ENCODE peak calls at places on chromosomes 7 and 10, in seven cellular contexts. One of them, this sample, is unnamed.

GRCh38 chr10:128883126-128884060 is 583.6 kb upstream of the MGMT start:
- DNase-seq in epithelial cell of esophagus: no peak
- DNase-seq in cardiac fibroblast: no peak
- DNase-seq in IMR-90: no peak
- DNase-seq in sigmoid colon: no peak
- DNase-seq in brain microvascular endothelial cell: no peak
- DNase-seq in SK-N-SH: no peak
- DNase-seq in this sample: no peak

GRCh38 chr10:132875435-132875834 is 66.9 kb downstream of the CFAP46 start:
- DNase-seq in epithelial cell of esophagus: no peak
- DNase-seq in cardiac fibroblast: no peak
- DNase-seq in IMR-90: no peak
- DNase-seq in sigmoid colon: peak
- DNase-seq in brain microvascular endothelial cell: no peak
- DNase-seq in SK-N-SH: no peak
- DNase-seq in this sample: no peak

GRCh38 chr7:78151229-78151628 is 352.7 kb downstream of the PHTF2 start:
- DNase-seq in epithelial cell of esophagus: no peak
- DNase-seq in cardiac fibroblast: peak
- DNase-seq in IMR-90: peak
- DNase-seq in sigmoid colon: no peak
- DNase-seq in brain microvascular endothelial cell: no peak
- DNase-seq in SK-N-SH: no peak
- DNase-seq in this sample: peak

GRCh38 chr10:74380780-74381179 is 229.8 kb downstream of the ADK start:
- DNase-seq in epithelial cell of esophagus: no peak
- DNase-seq in cardiac fibroblast: no peak
- DNase-seq in IMR-90: no peak
- DNase-seq in sigmoid colon: no peak
- DNase-seq in brain microvascular endothelial cell: no peak
- DNase-seq in SK-N-SH: no peak
- DNase-seq in this sample: no peak

GRCh38 chr10:8616166-8616565 is 561.7 kb downstream of the GATA3 start:
- DNase-seq in epithelial cell of esophagus: peak
- DNase-seq in cardiac fibroblast: no peak
- DNase-seq in IMR-90: no peak
- DNase-seq in sigmoid colon: no peak
- DNase-seq in brain microvascular endothelial cell: no peak
- DNase-seq in SK-N-SH: no peak
- DNase-seq in this sample: no peak

GRCh38 chr10:100528885-100529472 is 692 bp downstream of the NDUFB8 start:
- DNase-seq in epithelial cell of esophagus: no peak
- DNase-seq in cardiac fibroblast: no peak
- DNase-seq in IMR-90: no peak
- DNase-seq in sigmoid colon: peak
- DNase-seq in brain microvascular endothelial cell: no peak
- DNase-seq in SK-N-SH: no peak
- DNase-seq in this sample: peak

GRCh38 chr7:13949939-13950338 is 39.5 kb downstream of the ETV1 start:
- DNase-seq in epithelial cell of esophagus: no peak
- DNase-seq in cardiac fibroblast: no peak
- DNase-seq in IMR-90: no peak
- DNase-seq in sigmoid colon: no peak
- DNase-seq in brain microvascular endothelial cell: no peak
- DNase-seq in SK-N-SH: no peak
- DNase-seq in this sample: no peak

GRCh38 chr7:139746652-139747051 is 31.1 kb downstream of the HIPK2 start:
- DNase-seq in epithelial cell of esophagus: no peak
- DNase-seq in cardiac fibroblast: no peak
- DNase-seq in IMR-90: no peak
- DNase-seq in sigmoid colon: no peak
- DNase-seq in brain microvascular endothelial cell: no peak
- DNase-seq in SK-N-SH: no peak
- DNase-seq in this sample: no peak

GRCh38 chr7:147509859-147510542 is 1080.6 kb upstream of the C7orf33 start:
- DNase-seq in epithelial cell of esophagus: peak
- DNase-seq in cardiac fibroblast: peak
- DNase-seq in IMR-90: peak
- DNase-seq in sigmoid colon: no peak
- DNase-seq in brain microvascular endothelial cell: peak
- DNase-seq in SK-N-SH: no peak
- DNase-seq in this sample: peak

GRCh38 chr7:151539055-151539714 is 19.5 kb upstream of the RHEB start:
- DNase-seq in epithelial cell of esophagus: no peak
- DNase-seq in cardiac fibroblast: no peak
- DNase-seq in IMR-90: peak
- DNase-seq in sigmoid colon: no peak
- DNase-seq in brain microvascular endothelial cell: peak
- DNase-seq in SK-N-SH: peak
- DNase-seq in this sample: peak

GRCh38 chr10:32125023-32125422 is 68.8 kb upstream of the KIF5B start:
- DNase-seq in epithelial cell of esophagus: no peak
- DNase-seq in cardiac fibroblast: no peak
- DNase-seq in IMR-90: no peak
- DNase-seq in sigmoid colon: no peak
- DNase-seq in brain microvascular endothelial cell: no peak
- DNase-seq in SK-N-SH: no peak
- DNase-seq in this sample: no peak

GRCh38 chr7:76071316-76072242 is 23.7 kb downstream of the MDH2 start:
- DNase-seq in epithelial cell of esophagus: no peak
- DNase-seq in cardiac fibroblast: no peak
- DNase-seq in IMR-90: peak
- DNase-seq in sigmoid colon: peak
- DNase-seq in brain microvascular endothelial cell: no peak
- DNase-seq in SK-N-SH: peak
- DNase-seq in this sample: no peak

GRCh38 chr10:12375076-12375504 is 25.7 kb downstream of the CAMK1D start:
- DNase-seq in epithelial cell of esophagus: no peak
- DNase-seq in cardiac fibroblast: no peak
- DNase-seq in IMR-90: peak
- DNase-seq in sigmoid colon: peak
- DNase-seq in brain microvascular endothelial cell: no peak
- DNase-seq in SK-N-SH: no peak
- DNase-seq in this sample: no peak

GRCh38 chr10:112852308-112852707 is 97.7 kb upstream of the TCF7L2 start:
- DNase-seq in epithelial cell of esophagus: no peak
- DNase-seq in cardiac fibroblast: no peak
- DNase-seq in IMR-90: no peak
- DNase-seq in sigmoid colon: no peak
- DNase-seq in brain microvascular endothelial cell: no peak
- DNase-seq in SK-N-SH: no peak
- DNase-seq in this sample: no peak

GRCh38 chr10:13146383-13146782 is 15.0 kb upstream of the MCM10 start:
- DNase-seq in epithelial cell of esophagus: peak
- DNase-seq in cardiac fibroblast: peak
- DNase-seq in IMR-90: no peak
- DNase-seq in sigmoid colon: no peak
- DNase-seq in brain microvascular endothelial cell: no peak
- DNase-seq in SK-N-SH: no peak
- DNase-seq in this sample: no peak

GRCh38 chr10:30719832-30720231 is 90.3 kb upstream of the LYZL2 start:
- DNase-seq in epithelial cell of esophagus: no peak
- DNase-seq in cardiac fibroblast: no peak
- DNase-seq in IMR-90: no peak
- DNase-seq in sigmoid colon: no peak
- DNase-seq in brain microvascular endothelial cell: no peak
- DNase-seq in SK-N-SH: peak
- DNase-seq in this sample: no peak

GRCh38 chr7:27179030-27179429 is 4.9 kb upstream of the HOXA10 start:
- DNase-seq in epithelial cell of esophagus: no peak
- DNase-seq in cardiac fibroblast: no peak
- DNase-seq in IMR-90: no peak
- DNase-seq in sigmoid colon: peak
- DNase-seq in brain microvascular endothelial cell: no peak
- DNase-seq in SK-N-SH: no peak
- DNase-seq in this sample: no peak

GRCh38 chr10:132200344-132201110 is 13.8 kb downstream of the DPYSL4 start:
- DNase-seq in epithelial cell of esophagus: no peak
- DNase-seq in cardiac fibroblast: no peak
- DNase-seq in IMR-90: no peak
- DNase-seq in sigmoid colon: no peak
- DNase-seq in brain microvascular endothelial cell: no peak
- DNase-seq in SK-N-SH: peak
- DNase-seq in this sample: no peak

GRCh38 chr7:47915066-47915976 is 32.9 kb downstream of the PKD1L1 start:
- DNase-seq in epithelial cell of esophagus: no peak
- DNase-seq in cardiac fibroblast: peak
- DNase-seq in IMR-90: no peak
- DNase-seq in sigmoid colon: no peak
- DNase-seq in brain microvascular endothelial cell: peak
- DNase-seq in SK-N-SH: no peak
- DNase-seq in this sample: peak

GRCh38 chr7:113371376-113372043 is 253.2 kb upstream of the SMIM30 start:
- DNase-seq in epithelial cell of esophagus: no peak
- DNase-seq in cardiac fibroblast: no peak
- DNase-seq in IMR-90: peak
- DNase-seq in sigmoid colon: no peak
- DNase-seq in brain microvascular endothelial cell: no peak
- DNase-seq in SK-N-SH: no peak
- DNase-seq in this sample: peak

GRCh38 chr7:79452032-79452494 is 1.4 kb downstream of the MAGI2 start:
- DNase-seq in epithelial cell of esophagus: peak
- DNase-seq in cardiac fibroblast: peak
- DNase-seq in IMR-90: peak
- DNase-seq in sigmoid colon: peak
- DNase-seq in brain microvascular endothelial cell: peak
- DNase-seq in SK-N-SH: peak
- DNase-seq in this sample: peak
- H3K4me3 ChIP-seq in epithelial cell of esophagus: peak
- H3K4me3 ChIP-seq in cardiac fibroblast: peak
- H3K4me3 ChIP-seq in IMR-90: peak
- H3K4me3 ChIP-seq in sigmoid colon: peak
- H3K4me3 ChIP-seq in brain microvascular endothelial cell: peak
- H3K4me3 ChIP-seq in SK-N-SH: peak
- H3K4me3 ChIP-seq in this sample: peak

GRCh38 chr10:63901228-63901627 is 380.0 kb downstream of the REEP3 start:
- DNase-seq in epithelial cell of esophagus: no peak
- DNase-seq in cardiac fibroblast: no peak
- DNase-seq in IMR-90: no peak
- DNase-seq in sigmoid colon: no peak
- DNase-seq in brain microvascular endothelial cell: no peak
- DNase-seq in SK-N-SH: no peak
- DNase-seq in this sample: no peak
- TF ChIP-seq CTCF in epithelial cell of esophagus: no peak
- TF ChIP-seq CTCF in cardiac fibroblast: peak
- TF ChIP-seq CTCF in IMR-90: no peak
- TF ChIP-seq CTCF in sigmoid colon: no peak
- TF ChIP-seq CTCF in brain microvascular endothelial cell: peak
- TF ChIP-seq CTCF in SK-N-SH: peak
- TF ChIP-seq CTCF in this sample: no peak

GRCh38 chr7:133186060-133186459 is 66.8 kb upstream of the EXOC4 start:
- DNase-seq in epithelial cell of esophagus: no peak
- DNase-seq in cardiac fibroblast: no peak
- DNase-seq in IMR-90: no peak
- DNase-seq in sigmoid colon: no peak
- DNase-seq in brain microvascular endothelial cell: no peak
- DNase-seq in SK-N-SH: no peak
- DNase-seq in this sample: no peak
- H3K4me3 ChIP-seq in epithelial cell of esophagus: no peak
- H3K4me3 ChIP-seq in cardiac fibroblast: no peak
- H3K4me3 ChIP-seq in IMR-90: no peak
- H3K4me3 ChIP-seq in sigmoid colon: no peak
- H3K4me3 ChIP-seq in brain microvascular endothelial cell: no peak
- H3K4me3 ChIP-seq in SK-N-SH: no peak
- H3K4me3 ChIP-seq in this sample: no peak

DNA sequence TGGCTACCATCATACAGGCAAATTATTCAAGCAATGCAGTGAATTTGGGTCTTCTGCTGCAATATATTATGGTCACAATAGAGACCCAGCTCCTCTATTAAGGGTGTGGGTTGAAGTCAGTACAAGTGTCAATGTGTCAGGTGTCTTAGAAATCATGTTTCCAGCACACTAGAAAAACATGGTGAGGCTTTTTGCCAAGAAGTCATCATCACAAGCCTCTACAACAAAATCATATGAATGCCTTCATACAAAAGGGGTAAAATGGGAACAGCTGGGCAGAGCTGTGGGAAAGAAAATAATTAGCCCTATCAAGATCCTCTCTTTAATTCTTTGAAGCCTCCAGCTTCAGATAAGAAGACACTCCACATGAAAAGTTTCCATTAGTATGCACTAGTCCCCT is 37.2 kb downstream of the FAM13C start:
- DNase-seq in epithelial cell of esophagus: no peak
- DNase-seq in cardiac fibroblast: no peak
- DNase-seq in IMR-90: no peak
- DNase-seq in sigmoid colon: no peak
- DNase-seq in brain microvascular endothelial cell: no peak
- DNase-seq in SK-N-SH: no peak
- DNase-seq in this sample: no peak
- TF ChIP-seq CTCF in epithelial cell of esophagus: no peak
- TF ChIP-seq CTCF in cardiac fibroblast: no peak
- TF ChIP-seq CTCF in IMR-90: no peak
- TF ChIP-seq CTCF in sigmoid colon: no peak
- TF ChIP-seq CTCF in brain microvascular endothelial cell: no peak
- TF ChIP-seq CTCF in SK-N-SH: no peak
- TF ChIP-seq CTCF in this sample: no peak

GRCh38 chr7:105677395-105677701 is 96.1 kb upstream of the EFCAB10 start:
- DNase-seq in epithelial cell of esophagus: no peak
- DNase-seq in cardiac fibroblast: no peak
- DNase-seq in IMR-90: no peak
- DNase-seq in sigmoid colon: no peak
- DNase-seq in brain microvascular endothelial cell: no peak
- DNase-seq in SK-N-SH: no peak
- DNase-seq in this sample: no peak
- H3K4me3 ChIP-seq in epithelial cell of esophagus: no peak
- H3K4me3 ChIP-seq in cardiac fibroblast: no peak
- H3K4me3 ChIP-seq in IMR-90: no peak
- H3K4me3 ChIP-seq in sigmoid colon: no peak
- H3K4me3 ChIP-seq in brain microvascular endothelial cell: no peak
- H3K4me3 ChIP-seq in SK-N-SH: no peak
- H3K4me3 ChIP-seq in this sample: no peak

GRCh38 chr7:30159698-30160143 is 24.9 kb downstream of the MTURN start:
- DNase-seq in epithelial cell of esophagus: peak
- DNase-seq in cardiac fibroblast: peak
- DNase-seq in IMR-90: peak
- DNase-seq in sigmoid colon: no peak
- DNase-seq in brain microvascular endothelial cell: peak
- DNase-seq in SK-N-SH: peak
- DNase-seq in this sample: peak
- TF ChIP-seq CTCF in epithelial cell of esophagus: peak
- TF ChIP-seq CTCF in cardiac fibroblast: peak
- TF ChIP-seq CTCF in IMR-90: peak
- TF ChIP-seq CTCF in sigmoid colon: no peak
- TF ChIP-seq CTCF in brain microvascular endothelial cell: peak
- TF ChIP-seq CTCF in SK-N-SH: peak
- TF ChIP-seq CTCF in this sample: peak

DNA sequence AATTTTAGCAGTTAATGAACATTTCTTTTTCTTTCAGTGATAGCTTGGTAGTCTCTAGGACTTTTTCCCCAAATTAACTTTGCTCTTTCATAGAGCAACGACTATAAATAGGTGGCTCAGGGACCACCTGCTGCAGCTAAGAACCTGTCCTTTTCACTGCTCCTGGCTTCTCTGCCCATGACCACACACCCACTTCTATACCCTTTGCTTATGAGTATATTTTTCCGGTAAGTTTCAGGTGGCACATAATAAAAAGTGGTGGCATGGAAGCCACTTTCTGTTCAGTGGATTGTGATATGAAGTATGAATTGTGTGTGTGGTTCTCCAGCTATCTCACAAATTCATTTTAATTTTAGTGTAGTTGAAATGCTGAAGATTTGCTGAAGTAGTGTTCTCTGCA is 1.2 kb downstream of the ING3 start:
- DNase-seq in epithelial cell of esophagus: no peak
- DNase-seq in cardiac fibroblast: no peak
- DNase-seq in IMR-90: no peak
- DNase-seq in sigmoid colon: no peak
- DNase-seq in brain microvascular endothelial cell: no peak
- DNase-seq in SK-N-SH: no peak
- DNase-seq in this sample: no peak
- H3K4me3 ChIP-seq in epithelial cell of esophagus: no peak
- H3K4me3 ChIP-seq in cardiac fibroblast: peak
- H3K4me3 ChIP-seq in IMR-90: peak
- H3K4me3 ChIP-seq in sigmoid colon: peak
- H3K4me3 ChIP-seq in brain microvascular endothelial cell: no peak
- H3K4me3 ChIP-seq in SK-N-SH: peak
- H3K4me3 ChIP-seq in this sample: peak

This sample was measured in foreskin fibroblast.